ENCODE peak calls at places on chromosomes 12 and 14, in five cellular contexts. One of them, this sample, is unnamed.

GRCh38 chr14:101506211-101506920 is 54.9 kb upstream of the DIO3 start:
- DNase-seq in skeletal muscle cell: no peak
- DNase-seq in NCI-H1105: no peak
- DNase-seq in left cardiac atrium: peak
- DNase-seq in WTC11: no peak
- DNase-seq in this sample: no peak

GRCh38 chr14:64698899-64699298 is 5.3 kb upstream of the PLEKHG3 start:
- DNase-seq in left cardiac atrium: no peak
- DNase-seq in NCI-H1105: no peak
- DNase-seq in WTC11: no peak
- DNase-seq in skeletal muscle cell: no peak
- DNase-seq in this sample: no peak

GRCh38 chr12:108798551-108799221 is 58.7 kb downstream of the SSH1 start:
- DNase-seq in NCI-H1105: no peak
- DNase-seq in left cardiac atrium: no peak
- DNase-seq in WTC11: no peak
- DNase-seq in skeletal muscle cell: peak
- DNase-seq in this sample: peak

GRCh38 chr12:74152370-74152769 is 385.3 kb upstream of the ATXN7L3B start:
- DNase-seq in skeletal muscle cell: no peak
- DNase-seq in left cardiac atrium: no peak
- DNase-seq in NCI-H1105: no peak
- DNase-seq in WTC11: no peak
- DNase-seq in this sample: no peak

GRCh38 chr12:123109319-123109772 is 41.5 kb downstream of the PITPNM2 start:
- DNase-seq in WTC11: no peak
- DNase-seq in NCI-H1105: no peak
- DNase-seq in left cardiac atrium: no peak
- DNase-seq in skeletal muscle cell: no peak
- DNase-seq in this sample: peak

GRCh38 chr12:82124711-82125110 is 233.5 kb downstream of the CCDC59 start:
- DNase-seq in NCI-H1105: no peak
- DNase-seq in left cardiac atrium: no peak
- DNase-seq in skeletal muscle cell: no peak
- DNase-seq in WTC11: no peak
- DNase-seq in this sample: no peak

GRCh38 chr12:28767836-28768348 is 381.2 kb upstream of the FAR2 start:
- DNase-seq in NCI-H1105: no peak
- DNase-seq in skeletal muscle cell: no peak
- DNase-seq in WTC11: no peak
- DNase-seq in left cardiac atrium: no peak
- DNase-seq in this sample: no peak

GRCh38 chr14:67137744-67138371 is 51.4 kb upstream of the GARIN2 start:
- DNase-seq in skeletal muscle cell: no peak
- DNase-seq in NCI-H1105: no peak
- DNase-seq in WTC11: no peak
- DNase-seq in left cardiac atrium: no peak
- DNase-seq in this sample: no peak

GRCh38 chr12:103852498-103852992 is 11.5 kb upstream of the NT5DC3 start:
- DNase-seq in skeletal muscle cell: no peak
- DNase-seq in WTC11: no peak
- DNase-seq in NCI-H1105: peak
- DNase-seq in left cardiac atrium: no peak
- DNase-seq in this sample: no peak

GRCh38 chr14:21163721-21164120 is 7.9 kb upstream of the OR5AU1 start:
- DNase-seq in NCI-H1105: no peak
- DNase-seq in skeletal muscle cell: no peak
- DNase-seq in left cardiac atrium: no peak
- DNase-seq in WTC11: no peak
- DNase-seq in this sample: no peak

GRCh38 chr14:93331375-93332031 is 1.3 kb downstream of the BTBD7 start:
- DNase-seq in skeletal muscle cell: no peak
- DNase-seq in NCI-H1105: no peak
- DNase-seq in left cardiac atrium: peak
- DNase-seq in WTC11: no peak
- DNase-seq in this sample: no peak

GRCh38 chr12:94100254-94100653 is 48.1 kb upstream of the PLXNC1 start:
- DNase-seq in NCI-H1105: no peak
- DNase-seq in left cardiac atrium: no peak
- DNase-seq in WTC11: no peak
- DNase-seq in skeletal muscle cell: peak
- DNase-seq in this sample: no peak

GRCh38 chr12:123935956-123936355 is 36.7 kb downstream of the CCDC92 start:
- DNase-seq in NCI-H1105: no peak
- DNase-seq in WTC11: no peak
- DNase-seq in skeletal muscle cell: no peak
- DNase-seq in left cardiac atrium: no peak
- DNase-seq in this sample: no peak

GRCh38 chr12:24773996-24774395 is 174.9 kb downstream of the BCAT1 start:
- DNase-seq in WTC11: no peak
- DNase-seq in NCI-H1105: no peak
- DNase-seq in skeletal muscle cell: no peak
- DNase-seq in left cardiac atrium: no peak
- DNase-seq in this sample: no peak

GRCh38 chr12:39297946-39298345 is 145.0 kb downstream of the KIF21A start:
- DNase-seq in left cardiac atrium: no peak
- DNase-seq in skeletal muscle cell: no peak
- DNase-seq in WTC11: no peak
- DNase-seq in NCI-H1105: no peak
- DNase-seq in this sample: no peak

GRCh38 chr14:75280831-75281690 is 2.4 kb downstream of the FOS start:
- DNase-seq in WTC11: no peak
- DNase-seq in left cardiac atrium: peak
- DNase-seq in NCI-H1105: no peak
- DNase-seq in skeletal muscle cell: no peak
- DNase-seq in this sample: no peak

GRCh38 chr14:20668969-20669368 is 15.4 kb upstream of the RNASE4 start:
- DNase-seq in left cardiac atrium: no peak
- DNase-seq in WTC11: no peak
- DNase-seq in NCI-H1105: no peak
- DNase-seq in skeletal muscle cell: no peak
- DNase-seq in this sample: no peak

GRCh38 chr12:127260531-127260930 is 1006.4 kb upstream of the TMEM132C start:
- DNase-seq in NCI-H1105: no peak
- DNase-seq in left cardiac atrium: no peak
- DNase-seq in skeletal muscle cell: peak
- DNase-seq in WTC11: no peak
- DNase-seq in this sample: no peak

GRCh38 chr14:65286443-65286842 is 126.1 kb upstream of the FUT8 start:
- DNase-seq in left cardiac atrium: no peak
- DNase-seq in WTC11: no peak
- DNase-seq in skeletal muscle cell: no peak
- DNase-seq in NCI-H1105: no peak
- DNase-seq in this sample: no peak

GRCh38 chr12:32146074-32146873 is 39.6 kb downstream of the BICD1 start:
- DNase-seq in left cardiac atrium: no peak
- DNase-seq in WTC11: no peak
- DNase-seq in skeletal muscle cell: no peak
- DNase-seq in NCI-H1105: no peak
- DNase-seq in this sample: no peak

GRCh38 chr12:112121780-112122565 is 3.4 kb upstream of the TRAFD1 start:
- DNase-seq in NCI-H1105: peak
- DNase-seq in WTC11: no peak
- DNase-seq in left cardiac atrium: peak
- DNase-seq in skeletal muscle cell: peak
- DNase-seq in this sample: peak

GRCh38 chr12:131555197-131555820 is 155.6 kb upstream of the SFSWAP start:
- DNase-seq in left cardiac atrium: no peak
- DNase-seq in NCI-H1105: no peak
- DNase-seq in WTC11: no peak
- DNase-seq in skeletal muscle cell: no peak
- DNase-seq in this sample: no peak

GRCh38 chr12:27018071-27018470 is 3.9 kb upstream of the TM7SF3 start:
- DNase-seq in skeletal muscle cell: no peak
- DNase-seq in left cardiac atrium: no peak
- DNase-seq in NCI-H1105: no peak
- DNase-seq in WTC11: no peak
- DNase-seq in this sample: no peak

GRCh38 chr12:57888407-57889157 is 42.1 kb upstream of the CTDSP2 start:
- DNase-seq in WTC11: peak
- DNase-seq in left cardiac atrium: peak
- DNase-seq in skeletal muscle cell: no peak
- DNase-seq in NCI-H1105: peak
- DNase-seq in this sample: no peak

GRCh38 chr14:92549853-92550244 is 36.3 kb downstream of the RIN3 start:
- DNase-seq in skeletal muscle cell: no peak
- DNase-seq in NCI-H1105: no peak
- DNase-seq in left cardiac atrium: peak
- DNase-seq in WTC11: no peak
- DNase-seq in this sample: no peak

GRCh38 chr12:60100852-60101251 is 505.0 kb downstream of the SLC16A7 start:
- DNase-seq in WTC11: no peak
- DNase-seq in NCI-H1105: no peak
- DNase-seq in left cardiac atrium: no peak
- DNase-seq in skeletal muscle cell: no peak
- DNase-seq in this sample: no peak

GRCh38 chr14:100569734-100570251 is 17.4 kb downstream of the BEGAIN start:
- DNase-seq in NCI-H1105: no peak
- DNase-seq in left cardiac atrium: no peak
- DNase-seq in WTC11: no peak
- DNase-seq in skeletal muscle cell: no peak
- DNase-seq in this sample: no peak

GRCh38 chr12:124114316-124114715 is 141.3 kb downstream of the ZNF664 start:
- DNase-seq in WTC11: no peak
- DNase-seq in NCI-H1105: no peak
- DNase-seq in skeletal muscle cell: no peak
- DNase-seq in left cardiac atrium: no peak
- DNase-seq in this sample: no peak